ENCODE peak calls at places on chromosomes 11 and 22, in five cellular contexts. K, X, Z, L and M are unnamed samples.

GRCh38 chr22:27474711-27475547 is 326.6 kb downstream of the MN1 start:
- DNase-seq in K (no peak), X (no peak), Z (peak), L (no peak), M (no peak)

GRCh38 chr11:125995313-125995712 is 49.5 kb downstream of the VSIG10L2 start:
- DNase-seq in K (no peak), X (no peak), Z (no peak), L (no peak), M (no peak)

GRCh38 chr11:46560300-46561025 is 33.4 kb downstream of the AMBRA1 start:
- DNase-seq in K (no peak), X (no peak), Z (no peak), L (no peak), M (no peak)

GRCh38 chr11:123006860-123007542 is 25.4 kb upstream of the BSX start:
- DNase-seq in K (no peak), X (no peak), Z (no peak), L (no peak), M (no peak)

GRCh38 chr11:47083913-47084312 is 92.8 kb downstream of the ARFGAP2 start:
- DNase-seq in K (no peak), X (no peak), Z (no peak), L (no peak), M (no peak)

GRCh38 chr22:38177926-38178604 is 3.6 kb downstream of the PLA2G6 start:
- DNase-seq in K (no peak), X (peak), Z (peak), L (no peak), M (no peak)

GRCh38 chr22:50016988-50017700 is 4.6 kb upstream of the IL17REL start:
- DNase-seq in K (peak), X (peak), Z (no peak), L (peak), M (peak)

GRCh38 chr11:47899801-47900200 is 51.7 kb upstream of the NUP160 start:
- DNase-seq in K (no peak), X (peak), Z (no peak), L (peak), M (peak)

GRCh38 chr11:38365274-38365673 is 1767.2 kb upstream of the RAG2 start:
- DNase-seq in K (no peak), X (no peak), Z (no peak), L (no peak), M (no peak)

GRCh38 chr11:16804104-16804947 is 65.9 kb downstream of the C11orf58 start:
- DNase-seq in K (no peak), X (peak), Z (no peak), L (peak), M (no peak)

GRCh38 chr11:116696381-116696941 is 76.3 kb downstream of the BUD13 start:
- DNase-seq in K (peak), X (no peak), Z (no peak), L (peak), M (peak)

GRCh38 chr11:73538381-73538872 is 59.5 kb downstream of the FAM168A start:
- DNase-seq in K (no peak), X (no peak), Z (no peak), L (no peak), M (no peak)

GRCh38 chr22:42217019-42217751 is 53.3 kb downstream of the TCF20 start:
- DNase-seq in K (no peak), X (no peak), Z (no peak), L (no peak), M (no peak)

GRCh38 chr11:84384637-84385227 is 1098.6 kb upstream of the CCDC90B start:
- DNase-seq in K (no peak), X (peak), Z (no peak), L (no peak), M (peak)

GRCh38 chr11:119666463-119667131 is 62.4 kb downstream of the NECTIN1 start:
- DNase-seq in K (peak), X (peak), Z (peak), L (peak), M (peak)

GRCh38 chr11:62850911-62851806 is 11.8 kb upstream of the WDR74 start:
- DNase-seq in K (no peak), X (no peak), Z (peak), L (peak), M (no peak)

GRCh38 chr22:49670610-49671330 is 156.9 kb downstream of the BRD1 start:
- DNase-seq in K (no peak), X (peak), Z (no peak), L (peak), M (peak)

GRCh38 chr11:77345621-77346020 is 44.1 kb upstream of the GDPD4 start:
- DNase-seq in K (no peak), X (no peak), Z (no peak), L (no peak), M (no peak)

GRCh38 chr22:39994566-39995345 is at the start of gene FAM83F:
- DNase-seq in K (no peak), X (peak), Z (peak), L (peak), M (peak)

GRCh38 chr11:45304992-45305335 is 18.8 kb upstream of the SYT13 start:
- DNase-seq in K (no peak), X (no peak), Z (no peak), L (no peak), M (no peak)

GRCh38 chr22:43669190-43669589 is 142.9 kb downstream of the EFCAB6 start:
- DNase-seq in K (no peak), X (no peak), Z (no peak), L (no peak), M (no peak)

GRCh38 chr11:55673860-55674259 is 11.9 kb downstream of the OR4C6 start:
- DNase-seq in K (no peak), X (no peak), Z (no peak), L (no peak), M (no peak)

GRCh38 chr11:46906596-46906995 is 11.8 kb downstream of the LRP4 start:
- DNase-seq in K (no peak), X (no peak), Z (no peak), L (peak), M (no peak)

GRCh38 chr11:66543263-66544107 is 2.4 kb downstream of the ZDHHC24 start:
- DNase-seq in K (no peak), X (peak), Z (no peak), L (peak), M (no peak)

GRCh38 chr11:79030448-79030847 is 410.4 kb downstream of the TENM4 start:
- DNase-seq in K (no peak), X (no peak), Z (no peak), L (no peak), M (no peak)

GRCh38 chr22:44298331-44299087 is 14.2 kb downstream of the SHISAL1 start:
- DNase-seq in K (no peak), X (no peak), Z (no peak), L (no peak), M (no peak)

GRCh38 chr11:122697636-122698167 is 42.2 kb downstream of the UBASH3B start:
- DNase-seq in K (no peak), X (no peak), Z (no peak), L (no peak), M (peak)

GRCh38 chr11:118606157-118606843 is 1.1 kb upstream of the PHLDB1 start:
- DNase-seq in K (no peak), X (no peak), Z (no peak), L (peak), M (no peak)

GRCh38 chr11:47007579-47007978 is 71.0 kb downstream of the CSTPP1 start:
- DNase-seq in K (no peak), X (no peak), Z (no peak), L (no peak), M (no peak)

GRCh38 chr11:111372538-111372937 is 6.5 kb downstream of the POU2AF1 start:
- DNase-seq in K (no peak), X (no peak), Z (no peak), L (no peak), M (no peak)

GRCh38 chr11:57761301-57762234 is at the start of gene CTNND1:
- DNase-seq in K (peak), X (peak), Z (peak), L (no peak), M (peak)

GRCh38 chr11:30017467-30017895 is 651 bp upstream of the KCNA4 start:
- DNase-seq in K (peak), X (no peak), Z (no peak), L (no peak), M (no peak)

DNA sequence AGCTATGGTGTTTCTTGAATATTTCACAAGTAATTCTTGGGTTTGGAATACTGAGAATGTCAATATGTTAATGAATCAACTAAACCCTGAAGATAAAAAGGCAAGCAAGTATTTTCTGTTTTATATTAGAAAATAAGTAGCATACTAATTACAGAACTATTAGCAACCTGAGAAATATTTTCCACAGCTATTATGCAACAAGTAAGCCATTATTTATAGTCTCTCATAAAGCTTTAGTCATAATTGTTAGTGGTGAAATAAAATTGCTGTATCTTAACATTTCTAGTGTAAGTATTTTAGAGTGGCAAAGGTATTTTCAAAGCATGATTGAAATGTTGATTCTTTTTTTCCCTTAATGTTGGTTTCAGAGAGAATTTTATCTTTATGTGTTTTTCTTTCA is 53.3 kb downstream of the FAR1 start:
- DNase-seq in K (no peak), X (no peak), Z (no peak), L (no peak), M (no peak)
- H3K4me3 ChIP-seq in K (no peak), X (no peak), Z (no peak), L (no peak), M (no peak)

GRCh38 chr11:65425105-65425970 is 2.7 kb downstream of the NEAT1 start:
- DNase-seq in K (peak), X (peak), Z (peak), L (peak), M (peak)
- TF ChIP-seq POLR2A in K (peak), X (peak), Z (no peak), L (peak), M (no peak)

DNA sequence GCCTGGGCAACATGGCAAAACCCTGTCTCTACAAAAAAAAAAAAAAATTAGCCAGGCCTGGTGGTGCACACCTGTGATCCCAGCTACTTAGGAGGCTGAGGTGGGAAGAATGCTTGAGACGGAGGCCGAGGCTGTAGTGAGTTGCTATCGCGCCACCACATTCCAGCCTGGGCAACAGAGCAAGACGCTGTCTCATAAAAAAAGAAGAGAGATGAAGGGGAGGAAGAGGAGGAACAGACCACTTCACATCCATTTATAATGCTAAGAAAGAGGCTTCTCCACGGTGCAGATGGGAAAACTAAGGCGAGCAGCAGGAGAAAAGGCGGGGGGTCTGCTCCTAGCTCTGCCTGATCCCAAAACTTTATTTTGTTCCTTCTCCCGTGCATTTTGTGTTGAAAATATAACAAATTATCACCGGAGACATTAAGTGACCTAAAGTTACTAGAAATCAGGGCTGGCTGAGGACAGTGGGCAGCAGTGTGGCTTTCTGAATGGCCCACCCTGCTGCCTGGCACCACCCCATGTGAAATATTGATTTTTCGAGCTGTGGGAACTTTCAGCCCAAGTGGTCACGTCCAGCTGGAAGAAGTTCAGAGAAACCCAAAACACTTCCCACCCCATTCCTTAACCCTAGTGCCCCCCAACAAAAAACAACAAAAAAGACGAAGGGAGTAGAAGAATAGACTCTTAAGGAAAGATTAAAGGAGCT is 9.5 kb downstream of the MYH9 start:
- DNase-seq in K (no peak), X (no peak), Z (no peak), L (no peak), M (no peak)
- H3K4me3 ChIP-seq in K (no peak), X (no peak), Z (no peak), L (no peak), M (no peak)

GRCh38 chr22:30604723-30605122 is 2.3 kb upstream of the TCN2 start:
- DNase-seq in K (no peak), X (no peak), Z (no peak), L (no peak), M (no peak)

GRCh38 chr22:30607300-30607930 is 441 bp downstream of the TCN2 start:
- DNase-seq in K (no peak), X (no peak), Z (no peak), L (no peak), M (no peak)

GRCh38 chr22:30607939-30608338 is 965 bp downstream of the TCN2 start:
- DNase-seq in K (no peak), X (no peak), Z (no peak), L (no peak), M (no peak)

GRCh38 chr22:30606455-30607299 is at the start of gene TCN2:
- DNase-seq in K (peak), X (peak), Z (no peak), L (peak), M (peak)

GRCh38 chr22:30605449-30606110 is 1.4 kb upstream of the TCN2 start:
- DNase-seq in K (no peak), X (peak), Z (peak), L (no peak), M (peak)
- TF ChIP-seq POLR2A in K (no peak), X (no peak), Z (no peak), L (no peak), M (no peak)